ENCODE peak calls at places on chromosomes 1 and 21, in five cellular contexts. J, Q, U, T and O are unnamed samples.
A peak's percentile ranks its signal among the peaks of the same experiment; 100 is the strongest.

GRCh38 chr1:106793686-106794085 is 262.8 kb upstream of the PRMT6 start:
- DNase-seq in J (no peak), Q (no peak), U (peak; percentile 9), T (no peak), O (peak; percentile 24)

GRCh38 chr1:89464008-89464407 is 60.6 kb upstream of the LRRC8B start:
- DNase-seq in J (no peak), Q (no peak), U (no peak), T (no peak), O (no peak)

GRCh38 chr1:8495928-8496401 is 178.1 kb downstream of the SLC45A1 start:
- DNase-seq in J (no peak), Q (peak; percentile 19), U (no peak), T (no peak), O (no peak)

GRCh38 chr1:197725975-197726374 is 49.3 kb downstream of the DENND1B start:
- DNase-seq in J (no peak), Q (no peak), U (no peak), T (no peak), O (no peak)

GRCh38 chr1:61743716-61744620 is 1.7 kb downstream of the PATJ start:
- DNase-seq in J (no peak), Q (peak; percentile 8), U (no peak), T (no peak), O (peak; percentile 34)

GRCh38 chr1:158039380-158039779 is 45.9 kb downstream of the KIRREL1 start:
- DNase-seq in J (no peak), Q (peak; percentile 40), U (no peak), T (no peak), O (no peak)

GRCh38 chr1:3017440-3018050 is 3.7 kb upstream of the ACTRT2 start:
- DNase-seq in J (no peak), Q (no peak), U (no peak), T (no peak), O (no peak)

GRCh38 chr1:93681095-93681548 is 515 bp downstream of the BCAR3 start:
- DNase-seq in J (no peak), Q (peak; percentile 19), U (peak; percentile 26), T (no peak), O (peak; percentile 65)

GRCh38 chr1:51671527-51672325 is 54.8 kb downstream of the OSBPL9 start:
- DNase-seq in J (no peak), Q (peak; percentile 96), U (peak; percentile 88), T (no peak), O (peak; percentile 57)

GRCh38 chr1:161945306-161945705 is 78.4 kb downstream of the OLFML2B start:
- DNase-seq in J (no peak), Q (no peak), U (no peak), T (no peak), O (no peak)

GRCh38 chr1:168245042-168245441 is 19.2 kb downstream of the SFT2D2 start:
- DNase-seq in J (no peak), Q (no peak), U (no peak), T (no peak), O (no peak)

GRCh38 chr1:24778141-24778540 is 32.9 kb downstream of the CLIC4 start:
- DNase-seq in J (no peak), Q (no peak), U (no peak), T (no peak), O (no peak)

GRCh38 chr1:165235777-165236285 is 120.7 kb downstream of the LMX1A start:
- DNase-seq in J (no peak), Q (no peak), U (no peak), T (no peak), O (no peak)

GRCh38 chr1:158058339-158059025 is 65.0 kb downstream of the KIRREL1 start:
- DNase-seq in J (no peak), Q (no peak), U (no peak), T (no peak), O (no peak)

GRCh38 chr1:12715896-12716437 is at the start of gene AADACL3:
- DNase-seq in J (no peak), Q (no peak), U (no peak), T (no peak), O (no peak)

GRCh38 chr1:37449936-37450335 is 24.4 kb upstream of the ZC3H12A start:
- DNase-seq in J (no peak), Q (no peak), U (no peak), T (no peak), O (no peak)

GRCh38 chr1:13543927-13544556 is 30.2 kb upstream of the LRRC38 start:
- DNase-seq in J (peak; percentile 60), Q (no peak), U (no peak), T (no peak), O (peak; percentile 11)

GRCh38 chr1:233909195-233909594 is 4.7 kb downstream of the SLC35F3 start:
- DNase-seq in J (no peak), Q (no peak), U (no peak), T (no peak), O (no peak)

GRCh38 chr21:44732956-44733355 is 21.6 kb upstream of the TSPEAR start:
- DNase-seq in J (no peak), Q (no peak), U (no peak), T (no peak), O (no peak)

GRCh38 chr1:41508290-41508689 is 23.8 kb upstream of the EDN2 start:
- DNase-seq in J (no peak), Q (no peak), U (no peak), T (no peak), O (no peak)

GRCh38 chr1:115454835-115455511 is 116.9 kb upstream of the NGF start:
- DNase-seq in J (peak; percentile 25), Q (peak; percentile 81), U (peak; percentile 90), T (no peak), O (no peak)

GRCh38 chr1:26993237-26994019 is at the start of gene TRNP1:
- DNase-seq in J (no peak), Q (peak; percentile 78), U (peak; percentile 86), T (peak; percentile 61), O (peak; percentile 93)

GRCh38 chr1:11388617-11389016 is 90.3 kb upstream of the DISP3 start:
- DNase-seq in J (no peak), Q (no peak), U (no peak), T (no peak), O (no peak)

GRCh38 chr1:203870256-203870655 is 8.9 kb downstream of the SNRPE start:
- DNase-seq in J (no peak), Q (peak; percentile 31), U (peak; percentile 28), T (no peak), O (peak; percentile 39)

GRCh38 chr1:152906023-152906565 is 2.3 kb upstream of the IVL start:
- DNase-seq in J (no peak), Q (peak; percentile 8), U (peak; percentile 7), T (no peak), O (no peak)

GRCh38 chr1:28428012-28428411 is 58.5 kb downstream of the PHACTR4 start:
- DNase-seq in J (no peak), Q (no peak), U (no peak), T (no peak), O (no peak)

GRCh38 chr1:191279266-191279800 is 801.7 kb upstream of the BRINP3 start:
- DNase-seq in J (no peak), Q (no peak), U (no peak), T (no peak), O (no peak)

GRCh38 chr1:6028042-6028895 is 17.4 kb upstream of the KCNAB2 start:
- DNase-seq in J (no peak), Q (peak; percentile 11), U (no peak), T (peak; percentile 63), O (no peak)
- H3K4me3 ChIP-seq in J (no peak overlapping the region), Q (no peak overlapping the region), U (no peak overlapping the region), T (peak overlapping the region; percentile 65), O (no peak overlapping the region)

GRCh38 chr1:15043934-15044333 is 109.6 kb upstream of the TMEM51 start:
- DNase-seq in J (no peak), Q (no peak), U (no peak), T (no peak), O (no peak)

GRCh38 chr1:15039017-15039648 is 114.4 kb upstream of the TMEM51 start:
- DNase-seq in J (no peak), Q (no peak), U (no peak), T (no peak), O (no peak)

GRCh38 chr1:15036101-15036500 is 117.4 kb upstream of the TMEM51 start:
- DNase-seq in J (no peak), Q (no peak), U (no peak), T (no peak), O (no peak)

GRCh38 chr1:15038232-15039016 is 115.1 kb upstream of the TMEM51 start:
- DNase-seq in J (no peak), Q (peak; percentile 33), U (peak; percentile 33), T (no peak), O (peak; percentile 11)

GRCh38 chr1:15039901-15040300 is 113.6 kb upstream of the TMEM51 start:
- DNase-seq in J (no peak), Q (no peak), U (no peak), T (no peak), O (no peak)
- H3K4me1 ChIP-seq in J (no peaks in the 10 kb centered on the region), Q (no peaks in the 10 kb centered on the region), U (no peaks in the 10 kb centered on the region), T (no peaks in the 10 kb centered on the region), O (no peaks in the 10 kb centered on the region)

DNA sequence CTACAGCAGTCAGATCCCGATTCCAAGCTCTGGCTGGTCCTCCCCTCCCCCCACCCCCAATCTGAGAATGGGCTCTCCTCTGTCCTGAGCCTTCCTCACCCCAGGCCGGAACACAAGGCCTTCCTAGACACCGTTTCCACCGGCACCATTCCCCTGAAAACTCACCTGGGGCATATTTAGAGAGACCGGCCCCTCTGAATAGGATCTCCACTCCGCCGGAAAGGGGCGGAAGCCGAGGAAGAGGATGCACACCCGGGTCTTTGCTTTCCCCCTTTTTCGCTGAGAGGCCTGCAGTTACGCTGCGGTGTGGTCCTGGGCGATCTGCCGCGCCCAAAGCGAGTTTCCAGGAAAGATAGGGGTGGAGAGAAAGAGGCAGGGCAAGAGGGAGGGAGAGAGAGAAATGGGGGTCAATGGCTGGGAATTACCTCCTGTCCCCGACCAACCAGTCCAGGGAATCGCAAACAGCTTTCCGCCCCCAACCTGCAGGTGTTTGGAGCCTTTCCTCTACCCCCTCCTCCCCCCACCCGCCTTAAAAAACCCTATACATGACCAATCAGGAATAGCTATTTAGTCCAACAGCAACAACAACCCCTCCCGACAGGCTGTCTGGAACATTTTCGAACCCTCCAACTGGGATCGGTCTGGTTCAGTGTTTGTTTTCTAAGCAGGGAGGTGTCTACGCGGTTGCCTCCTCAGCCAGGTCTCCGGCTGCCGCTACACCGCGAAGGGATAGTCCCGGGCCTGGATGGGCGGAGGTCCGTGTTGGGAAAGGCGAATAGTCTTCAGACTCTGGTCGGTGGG is 2.8 kb downstream of the TAL1 start:
- DNase-seq in J (no peak), Q (no peak), U (no peak), T (no peak), O (no peak)
- H3K27me3 ChIP-seq in J (peaks cover 88% of the 10 kb centered on the region), Q (peaks cover 99% of the 10 kb centered on the region), U (peaks cover 86% of the 10 kb centered on the region), T (peaks cover 79% of the 10 kb centered on the region), O (peaks cover 88% of the 10 kb centered on the region)

DNA sequence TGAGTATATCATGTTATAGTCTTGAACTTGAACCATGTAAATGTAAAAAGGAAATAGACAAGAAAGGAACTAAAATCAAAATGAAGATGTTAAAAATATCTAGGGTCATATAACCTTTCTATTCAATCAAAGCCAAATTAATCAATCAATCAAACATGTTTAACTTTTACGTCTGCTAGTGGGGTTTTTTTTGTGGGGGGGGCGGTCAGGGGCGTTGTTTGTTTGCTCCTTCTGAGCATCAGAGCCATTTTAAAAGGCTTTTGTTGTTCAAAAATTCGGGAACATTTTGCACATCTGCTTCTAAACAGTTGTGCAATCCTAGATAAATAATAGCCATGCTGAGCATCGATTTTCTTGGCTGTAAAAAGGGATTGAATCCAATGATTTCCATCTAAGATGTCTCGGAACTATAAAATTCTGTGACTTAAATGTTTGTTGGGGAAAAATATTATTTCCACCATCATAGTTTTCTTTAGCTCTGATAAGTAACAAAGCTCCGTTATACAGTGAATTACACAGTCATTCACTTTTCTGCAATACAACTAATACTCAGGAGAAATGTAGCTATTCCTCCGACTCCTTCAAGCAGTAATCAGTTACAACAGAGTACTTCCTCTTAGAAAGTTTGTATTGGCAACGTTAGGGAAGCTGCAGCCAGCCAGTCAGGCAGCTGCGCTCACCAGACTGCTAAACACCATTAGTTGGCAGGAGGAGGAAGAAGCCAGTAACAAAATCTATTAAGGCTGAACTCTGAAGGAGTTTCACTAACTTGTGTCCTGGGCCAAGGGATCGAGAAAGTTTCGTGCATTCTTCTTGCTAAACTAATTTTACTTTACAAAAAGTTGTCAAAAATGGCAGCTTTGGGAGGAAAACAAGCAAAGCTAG is 2.1 kb downstream of the SPATA6 start:
- DNase-seq in J (peak; percentile 43), Q (peak; percentile 74), U (peak; percentile 88), T (no peak), O (peak; percentile 67)
- H3K4me3 ChIP-seq in J (peak overlapping the region; percentile 80), Q (peak overlapping the region; percentile 1), U (peak overlapping the region; percentile 18), T (no peak overlapping the region), O (peak overlapping the region; percentile 90)